ENCODE peak calls at places on chromosomes 5 and 9, in four cellular contexts. B, C, M and W are unnamed samples.

GRCh38 chr9:136960212-136960937 is 8.3 kb downstream of the LCN12 start:
- DNase-seq in B (no peak), C (no peak), M (no peak), W (no peak)

GRCh38 chr5:151080620-151081425 is at the start of gene TNIP1:
- DNase-seq in B (peak), C (peak), M (peak), W (peak)

GRCh38 chr9:127783111-127783621 is 2.7 kb upstream of the CDK9 start:
- DNase-seq in B (peak), C (no peak), M (no peak), W (peak)

GRCh38 chr5:112036206-112036605 is 279.2 kb upstream of the NREP start:
- DNase-seq in B (no peak), C (no peak), M (no peak), W (no peak)

GRCh38 chr5:137695651-137696428 is 40.0 kb downstream of the KLHL3 start:
- DNase-seq in B (peak), C (no peak), M (no peak), W (no peak)

GRCh38 chr9:119273984-119274665 is 95.1 kb downstream of the BRINP1 start:
- DNase-seq in B (no peak), C (peak), M (no peak), W (no peak)

GRCh38 chr5:83512051-83512745 is 40.7 kb downstream of the VCAN start:
- DNase-seq in B (no peak), C (no peak), M (no peak), W (no peak)

GRCh38 chr5:2899311-2899710 is 147.8 kb upstream of the IRX2 start:
- DNase-seq in B (no peak), C (no peak), M (no peak), W (no peak)

GRCh38 chr9:95696701-95697100 is 178.8 kb upstream of the ERCC6L2 start:
- DNase-seq in B (no peak), C (no peak), M (no peak), W (no peak)

GRCh38 chr5:39462211-39462610 is 37.4 kb upstream of the DAB2 start:
- DNase-seq in B (no peak), C (no peak), M (no peak), W (no peak)

GRCh38 chr5:117486879-117487391 is 912.3 kb upstream of the SEMA6A start:
- DNase-seq in B (no peak), C (peak), M (no peak), W (no peak)

GRCh38 chr5:179272326-179273073 is 72.8 kb downstream of the ADAMTS2 start:
- DNase-seq in B (no peak), C (no peak), M (no peak), W (peak)

GRCh38 chr5:20556364-20556763 is 568.4 kb upstream of the CDH18 start:
- DNase-seq in B (no peak), C (no peak), M (no peak), W (no peak)

GRCh38 chr9:81534138-81534865 is 155.0 kb downstream of the TLE1 start:
- DNase-seq in B (no peak), C (no peak), M (no peak), W (no peak)

GRCh38 chr5:154138701-154139100 is 51.8 kb upstream of the GALNT10 start:
- DNase-seq in B (no peak), C (peak), M (no peak), W (no peak)

GRCh38 chr5:124726631-124727362 is 19.6 kb downstream of the ZNF608 start:
- DNase-seq in B (no peak), C (no peak), M (no peak), W (no peak)

GRCh38 chr9:117528225-117528624 is 113.4 kb upstream of the ASTN2 start:
- DNase-seq in B (no peak), C (peak), M (no peak), W (no peak)

GRCh38 chr9:134887686-134888602 is 7.3 kb downstream of the FCN2 start:
- DNase-seq in B (no peak), C (no peak), M (no peak), W (peak)

GRCh38 chr5:2575292-2575691 is 176.2 kb downstream of the IRX2 start:
- DNase-seq in B (no peak), C (no peak), M (no peak), W (no peak)

GRCh38 chr9:8346291-8346690 is 546.7 kb upstream of the DMAC1 start:
- DNase-seq in B (no peak), C (no peak), M (no peak), W (no peak)

GRCh38 chr5:137015540-137016116 is 483.5 kb downstream of the SPOCK1 start:
- DNase-seq in B (no peak), C (no peak), M (no peak), W (no peak)

GRCh38 chr5:141758316-141758965 is 76.4 kb upstream of the ARAP3 start:
- DNase-seq in B (no peak), C (no peak), M (no peak), W (no peak)

GRCh38 chr9:114677418-114677817 is 4.6 kb downstream of the TEX48 start:
- DNase-seq in B (no peak), C (peak), M (peak), W (no peak)

GRCh38 chr5:310516-310915 is 11.0 kb upstream of the AHRR start:
- DNase-seq in B (no peak), C (no peak), M (no peak), W (no peak)

GRCh38 chr9:85715587-85715986 is 26.2 kb downstream of the AGTPBP1 start:
- DNase-seq in B (no peak), C (no peak), M (no peak), W (no peak)

GRCh38 chr9:94056442-94056974 is 27.8 kb upstream of the PTPDC1 start:
- DNase-seq in B (no peak), C (peak), M (no peak), W (no peak)

GRCh38 chr5:172696171-172696849 is 55.2 kb downstream of the NEURL1B start:
- DNase-seq in B (no peak), C (no peak), M (no peak), W (no peak)

GRCh38 chr5:69367697-69368279 is 1.5 kb downstream of the AK6 start:
- DNase-seq in B (no peak), C (no peak), M (no peak), W (no peak)

GRCh38 chr5:1013948-1014301 is 5.3 kb downstream of the NKD2 start:
- DNase-seq in B (no peak), C (no peak), M (no peak), W (no peak)